ENCODE peak calls at places on chromosomes 2 and 18, in six cellular contexts. A is cardiac muscle cell; X is HS-5; U is activated naive CD4-positive, alpha-beta T cell treated with anti-CD3 and anti-CD28 coated beads, Interleukin-2, amount 10 ng/mL, durations not matched to agents 7 days and 5 days; T is adipocyte; F is T-helper 1 cell. K is an unnamed sample.

GRCh38 chr18:46810481-46811000 is 53.7 kb upstream of the ST8SIA5 start:
- DNase-seq in A (no peak), X (no peak), U (no peak), T (no peak), F (no peak), K (no peak)

GRCh38 chr2:157164370-157164769 is 93.1 kb upstream of the GALNT5 start:
- DNase-seq in A (no peak), X (no peak), U (no peak), T (no peak), F (no peak), K (no peak)

GRCh38 chr2:7722212-7722910 is 805.1 kb downstream of the RNF144A start:
- DNase-seq in A (no peak), X (no peak), U (no peak), T (no peak), F (no peak), K (no peak)

GRCh38 chr18:48547456-48548403 is 8.9 kb downstream of the CTIF start:
- DNase-seq in A (no peak), X (no peak), U (no peak), T (peak), F (no peak), K (peak)

GRCh38 chr2:164657129-164657528 is 35.8 kb upstream of the GRB14 start:
- DNase-seq in A (no peak), X (peak), U (no peak), T (peak), F (no peak), K (peak)

GRCh38 chr2:203585541-203585940 is 50.4 kb upstream of the RAPH1 start:
- DNase-seq in A (no peak), X (no peak), U (no peak), T (no peak), F (no peak), K (no peak)

GRCh38 chr2:74908763-74909444 is 49.5 kb upstream of the POLE4 start:
- DNase-seq in A (no peak), X (no peak), U (no peak), T (no peak), F (no peak), K (no peak)

GRCh38 chr2:162915858-162916257 is 77.3 kb upstream of the KCNH7 start:
- DNase-seq in A (no peak), X (no peak), U (no peak), T (no peak), F (no peak), K (no peak)

GRCh38 chr2:236870401-236870800 is 215.3 kb upstream of the COPS8 start:
- DNase-seq in A (no peak), X (no peak), U (no peak), T (no peak), F (no peak), K (no peak)

GRCh38 chr2:31979966-31980365 is 30.8 kb downstream of the MEMO1 start:
- DNase-seq in A (no peak), X (no peak), U (no peak), T (no peak), F (no peak), K (no peak)

GRCh38 chr18:79788096-79789085 is 9.3 kb upstream of the KCNG2 start:
- DNase-seq in A (no peak), X (no peak), U (no peak), T (peak), F (no peak), K (no peak)

GRCh38 chr2:12549641-12550040 is 167.1 kb upstream of the TRIB2 start:
- DNase-seq in A (no peak), X (no peak), U (no peak), T (peak), F (no peak), K (peak)

GRCh38 chr2:203446071-203446481 is 89.0 kb downstream of the RAPH1 start:
- DNase-seq in A (no peak), X (peak), U (no peak), T (peak), F (no peak), K (no peak)

GRCh38 chr2:16266571-16266970 is 326.2 kb downstream of the MYCN start:
- DNase-seq in A (no peak), X (no peak), U (no peak), T (no peak), F (no peak), K (no peak)

GRCh38 chr18:5104246-5104645 is 92.8 kb downstream of the AKAIN1 start:
- DNase-seq in A (no peak), X (no peak), U (no peak), T (no peak), F (no peak), K (no peak)

GRCh38 chr2:241224851-241225438 is 36.5 kb downstream of the ANO7 start:
- DNase-seq in A (no peak), X (no peak), U (no peak), T (no peak), F (no peak), K (no peak)

GRCh38 chr2:767440-767839 is 90.2 kb upstream of the TMEM18 start:
- DNase-seq in A (no peak), X (no peak), U (no peak), T (no peak), F (no peak), K (no peak)

GRCh38 chr2:204896146-204896545 is 350.9 kb downstream of the PARD3B start:
- DNase-seq in A (no peak), X (no peak), U (no peak), T (no peak), F (no peak), K (no peak)